ENCODE peak calls at places on chromosomes 11 and 22, in four cellular contexts. L is RWPE2, T is cardiac muscle cell, I is skeletal muscle cell. B is an unnamed sample.

GRCh38 chr11:65555693-65556231 is 2.4 kb downstream of the LTBP3 start:
- DNase-seq in I (peak), L (peak), T (peak), B (peak)

GRCh38 chr11:10628506-10629236 is 60.2 kb upstream of the LYVE1 start:
- DNase-seq in I (no peak), L (no peak), T (no peak), B (no peak)

GRCh38 chr11:112211556-112211955 is 14.7 kb upstream of the PTS start:
- DNase-seq in L (no peak), T (no peak), I (no peak), B (no peak)

GRCh38 chr22:23856721-23857605 is 712 bp upstream of the SLC2A11 start:
- DNase-seq in L (no peak), T (peak), I (no peak), B (no peak)

GRCh38 chr22:30262917-30263741 is 3.5 kb downstream of the OSM start:
- DNase-seq in I (no peak), T (peak), L (no peak), B (no peak)

GRCh38 chr11:103164093-103164796 is 55.0 kb downstream of the DYNC2H1 start:
- DNase-seq in I (no peak), T (no peak), L (no peak), B (no peak)

GRCh38 chr11:67392182-67392715 is 463 bp downstream of the RAD9A start:
- DNase-seq in I (no peak), T (no peak), L (no peak), B (no peak)

GRCh38 chr22:24101966-24102365 is 79.3 kb upstream of the SUSD2 start:
- DNase-seq in L (peak), T (no peak), I (no peak), B (no peak)

GRCh38 chr11:120978701-120979100 is 45.2 kb upstream of the TBCEL start:
- DNase-seq in T (no peak), L (no peak), I (no peak), B (no peak)

GRCh38 chr22:24920029-24920428 is 26.5 kb downstream of the LHFPL7 start:
- DNase-seq in I (no peak), L (no peak), T (no peak), B (no peak)

GRCh38 chr11:118988280-118988679 is 9.7 kb upstream of the CENATAC start:
- DNase-seq in L (peak), I (no peak), T (no peak), B (no peak)

GRCh38 chr11:128903248-128904041 is 12.3 kb downstream of the KCNJ5 start:
- DNase-seq in L (no peak), T (no peak), I (no peak), B (no peak)

GRCh38 chr11:124739479-124740276 is at the start of gene NRGN:
- DNase-seq in T (peak), L (peak), I (peak), B (peak)

GRCh38 chr11:119673389-119674336 is 55.3 kb downstream of the NECTIN1 start:
- DNase-seq in L (no peak), T (no peak), I (no peak), B (no peak)

GRCh38 chr22:45273452-45274075 is 11.2 kb upstream of the UPK3A start:
- DNase-seq in T (no peak), L (no peak), I (no peak), B (no peak)

GRCh38 chr11:36507824-36508489 is 2.1 kb downstream of the TRAF6 start:
- DNase-seq in T (peak), I (no peak), L (no peak), B (no peak)
- H3K4me3 ChIP-seq in T (no peak), I (no peak), L (peak), B (peak)

DNA sequence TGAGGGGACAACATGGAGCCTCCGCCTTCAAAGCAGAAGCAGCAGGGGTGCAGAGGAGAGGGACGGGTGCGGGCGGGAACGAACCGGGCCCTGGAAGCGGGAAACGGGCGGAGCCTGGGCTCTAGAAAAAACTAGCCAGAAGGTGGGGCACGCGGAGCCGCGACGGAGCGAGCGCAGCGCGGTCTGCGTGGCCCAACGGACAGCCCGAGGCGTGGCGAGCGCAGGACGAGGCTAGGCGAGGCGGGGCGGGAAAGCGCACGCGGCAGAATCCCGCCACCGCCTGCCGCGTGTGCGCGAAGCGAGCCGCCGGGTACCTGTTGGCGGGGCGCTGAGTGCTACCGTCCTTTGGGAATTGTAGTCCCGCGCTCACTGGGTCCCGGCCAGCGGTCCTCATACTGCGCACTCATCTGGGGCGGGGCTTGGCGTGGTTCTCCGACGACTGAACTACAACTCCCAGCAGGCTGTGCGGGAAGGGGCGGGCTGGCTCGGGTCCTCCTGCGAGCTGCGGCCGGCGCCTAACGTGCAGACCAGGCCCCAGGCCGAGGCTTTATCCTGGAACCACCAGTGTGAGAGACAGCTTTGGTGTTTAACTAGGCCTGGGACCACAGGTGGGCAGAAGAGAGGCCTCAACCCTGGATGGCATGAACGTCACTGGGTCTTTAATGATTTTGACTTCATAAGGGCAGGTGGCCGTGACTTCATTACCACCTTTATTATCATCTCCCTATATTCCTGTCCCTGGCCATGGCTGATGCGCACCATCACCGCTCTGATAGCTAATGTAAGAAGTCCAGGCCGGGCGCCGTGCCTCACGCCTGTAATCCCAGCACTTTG is at the start of gene ATL3:
- DNase-seq in L (peak), T (peak), I (peak), B (peak)
- H3K4me3 ChIP-seq in L (peak), T (peak), I (peak), B (peak)

GRCh38 chr11:6655020-6655789 is 404 bp downstream of the DCHS1 start:
- DNase-seq in L (no peak), I (no peak), T (peak), B (no peak)

GRCh38 chr11:6655790-6656580 is at the start of gene DCHS1:
- DNase-seq in L (no peak), T (peak), I (no peak), B (no peak)

GRCh38 chr11:6656936-6657335 is 1.3 kb upstream of the DCHS1 start:
- DNase-seq in L (no peak), I (no peak), T (no peak), B (no peak)

GRCh38 chr11:6657346-6657745 is 1.7 kb upstream of the DCHS1 start:
- DNase-seq in T (no peak), L (no peak), I (no peak), B (no peak)

GRCh38 chr11:6656581-6656915 is 939 bp upstream of the DCHS1 start:
- DNase-seq in I (no peak), T (no peak), L (no peak), B (no peak)
- H3K4me3 ChIP-seq in I (peak), T (peak), L (no peak), B (peak)

GRCh38 chr22:37661160-37661924 is 2.8 kb downstream of the PDXP start:
- DNase-seq in T (peak), I (no peak), L (no peak), B (peak)

GRCh38 chr22:37659066-37659896 is 758 bp downstream of the PDXP start:
- DNase-seq in T (no peak), L (no peak), I (no peak), B (no peak)

GRCh38 chr22:37662039-37662438 is 3.5 kb downstream of the PDXP start:
- DNase-seq in I (no peak), T (no peak), L (no peak), B (no peak)

GRCh38 chr22:37659897-37660708 is 1.6 kb downstream of the PDXP start:
- DNase-seq in T (no peak), I (no peak), L (no peak), B (no peak)

DNA sequence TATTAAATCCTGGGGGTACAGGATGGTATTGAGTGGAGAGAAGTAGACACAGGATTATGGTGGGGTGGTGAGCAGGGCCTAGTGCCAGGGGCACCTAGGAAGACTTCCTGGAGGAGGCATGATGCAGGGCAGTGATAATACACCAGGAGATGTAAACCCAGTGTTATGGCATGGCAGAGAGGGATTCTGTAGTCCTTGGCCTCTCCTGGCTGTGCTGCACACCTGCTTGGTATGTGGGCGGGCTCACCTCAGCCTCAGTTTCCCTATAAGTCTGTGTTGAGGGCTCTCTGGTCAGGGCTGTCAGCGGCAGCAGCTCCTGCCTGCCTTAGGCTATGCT is 2.2 kb downstream of the PDXP start:
- DNase-seq in L (no peak), T (no peak), I (no peak), B (no peak)
- H3K4me3 ChIP-seq in L (no peak), T (no peak), I (no peak), B (peak)

GRCh38 chr22:49852898-49853894 is at the start of gene ZBED4:
- DNase-seq in T (peak), I (peak), L (peak), B (peak)
- H3K4me3 ChIP-seq in T (peak), I (peak), L (peak), B (peak)

GRCh38 chr22:37565830-37566229 is 5.5 kb downstream of the CDC42EP1 start:
- DNase-seq in I (no peak), L (no peak), T (no peak), B (no peak)

GRCh38 chr22:37568448-37569008 is 8.2 kb downstream of the CDC42EP1 start:
- DNase-seq in L (no peak), T (no peak), I (no peak), B (no peak)

GRCh38 chr22:37566329-37566837 is 6.1 kb downstream of the CDC42EP1 start:
- DNase-seq in I (no peak), T (no peak), L (no peak), B (no peak)

GRCh38 chr22:37567991-37568390 is 7.7 kb downstream of the CDC42EP1 start:
- DNase-seq in L (no peak), I (no peak), T (no peak), B (no peak)

DNA sequence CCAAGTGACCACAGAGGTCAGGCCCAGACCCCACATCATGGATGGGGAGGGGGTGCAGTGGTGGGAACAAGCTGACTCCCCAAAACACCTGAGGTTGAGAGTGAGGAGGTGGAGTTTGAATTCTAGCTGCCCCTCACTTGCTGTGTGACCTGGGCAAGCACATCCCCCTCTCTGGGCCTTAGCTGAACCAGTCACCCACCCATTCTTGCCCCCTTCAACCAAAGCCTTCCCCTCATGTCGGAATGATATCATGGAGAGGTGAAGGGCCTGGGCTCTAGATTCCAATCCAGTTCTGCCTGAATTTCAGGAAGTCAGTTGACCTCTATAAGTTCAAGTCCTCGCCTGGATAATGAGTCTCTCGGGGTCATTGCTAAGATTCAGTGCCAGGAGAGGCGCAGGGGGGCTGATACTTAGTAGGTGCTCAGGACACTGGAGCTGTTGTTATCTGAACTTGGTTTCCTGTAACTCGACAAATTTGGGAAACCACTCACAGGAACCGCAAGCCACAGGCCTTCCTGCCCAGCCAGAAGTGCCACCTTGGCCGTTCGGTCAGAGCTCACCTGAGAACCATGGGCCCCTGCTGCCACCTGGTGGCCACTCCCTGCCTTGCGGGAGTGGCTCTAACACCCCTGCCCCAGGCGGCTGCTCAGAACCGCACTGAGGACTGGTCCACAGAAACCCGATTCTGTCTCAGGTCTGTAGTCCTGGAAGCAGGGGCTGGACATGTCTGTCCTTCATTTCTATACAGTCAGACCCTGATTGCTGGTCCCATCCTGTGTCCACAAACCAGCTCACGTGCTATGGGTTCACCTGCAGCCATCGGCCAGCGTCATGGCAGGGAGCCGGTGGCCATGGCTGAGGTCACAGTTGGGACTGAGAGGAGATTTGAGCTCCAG is 6.9 kb downstream of the CDC42EP1 start:
- DNase-seq in I (no peak), T (peak), L (peak), B (no peak)
- H3K4me3 ChIP-seq in I (no peak), T (no peak), L (no peak), B (no peak)

GRCh38 chr11:1760351-1761109 is 3.2 kb downstream of the CTSD start:
- DNase-seq in L (no peak), T (peak), I (no peak), B (no peak)
- H3K4me3 ChIP-seq in L (no peak), T (no peak), I (no peak), B (no peak)

DNA sequence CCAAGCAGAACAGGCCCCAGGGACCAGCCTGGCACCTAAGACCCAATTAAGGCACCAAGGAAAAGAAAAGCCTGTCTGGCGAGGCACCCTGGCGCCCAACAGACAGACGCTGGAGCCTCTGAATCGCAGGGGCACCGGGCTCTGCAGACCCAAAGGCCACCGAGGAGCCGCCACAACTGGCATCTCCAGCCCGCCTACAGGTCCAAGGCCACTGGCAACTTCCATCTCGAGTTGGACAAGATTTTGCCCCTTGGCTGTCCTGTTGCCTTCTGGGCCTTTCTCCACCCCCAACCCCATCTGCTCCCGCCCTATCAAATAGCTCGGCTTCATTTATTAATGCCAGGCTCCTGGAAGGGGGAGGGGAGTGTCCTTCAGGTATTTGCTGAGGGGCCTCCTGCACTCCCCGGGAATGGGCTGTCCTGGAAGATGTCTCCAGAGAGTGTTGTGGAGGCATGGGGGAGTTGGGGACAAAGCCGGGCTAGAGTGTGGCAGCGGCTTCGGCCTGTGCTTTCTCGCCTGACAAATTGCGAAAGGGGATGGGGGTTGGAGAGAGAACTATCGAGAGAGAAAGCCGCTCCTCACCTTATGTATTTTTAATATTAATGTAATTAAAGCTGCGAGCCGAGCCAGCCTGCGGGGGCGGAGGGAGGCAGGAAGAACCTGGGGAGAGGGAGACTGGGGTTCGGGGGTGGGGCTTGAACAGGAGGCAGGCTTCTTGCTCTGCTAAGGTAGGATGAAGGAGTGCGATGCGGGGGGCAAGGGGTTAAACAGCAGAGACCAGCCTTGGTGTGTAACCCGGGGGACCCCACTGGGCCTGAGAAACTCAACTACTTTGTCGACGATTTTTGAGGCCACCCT is 2.0 kb downstream of the DSCAML1 start:
- DNase-seq in T (no peak), I (no peak), L (peak), B (no peak)
- H3K4me3 ChIP-seq in T (no peak), I (no peak), L (no peak), B (no peak)

DNA sequence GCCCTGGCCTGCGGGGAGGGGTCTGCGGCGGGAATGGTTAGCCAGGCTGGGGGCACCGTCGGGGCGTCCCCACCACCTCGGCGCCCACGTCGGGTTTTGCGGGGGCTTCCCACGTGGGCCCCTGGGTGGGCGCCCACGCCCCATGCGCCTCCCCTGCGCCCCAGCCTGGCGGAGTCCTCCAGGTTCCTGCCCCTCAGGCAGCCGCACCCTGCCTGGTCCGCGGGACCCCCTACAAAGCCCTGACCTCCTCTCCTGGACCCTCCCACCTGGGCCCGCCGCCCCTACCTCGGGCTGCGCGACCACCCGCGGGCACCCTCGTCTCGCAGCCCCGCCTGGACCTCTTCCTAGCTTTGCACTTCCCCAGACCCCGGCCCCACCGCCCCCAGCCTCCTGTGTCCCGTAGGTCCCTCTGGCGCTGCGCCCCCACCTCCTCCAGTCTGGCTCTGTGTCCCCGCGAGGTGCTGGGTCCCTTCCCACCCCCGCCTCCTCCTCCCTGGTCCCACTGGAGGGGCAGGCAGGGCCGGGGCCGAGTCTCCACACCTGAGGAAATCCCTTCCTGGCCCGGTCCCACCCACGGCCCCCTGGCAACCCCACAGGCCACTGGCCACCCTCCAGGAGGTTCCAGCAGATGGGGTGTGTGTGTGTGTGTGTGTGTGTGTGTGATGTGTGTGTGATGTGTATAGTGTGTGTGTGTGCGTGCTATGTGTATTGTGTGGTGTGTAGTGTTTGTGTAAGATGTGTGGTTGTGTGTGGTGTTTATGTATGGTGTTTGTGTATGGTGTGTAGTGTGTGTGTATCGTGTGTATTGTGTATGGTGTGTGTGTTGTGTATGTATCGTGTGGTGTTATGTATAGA is 11.8 kb downstream of the PIM3 start:
- DNase-seq in L (no peak), I (no peak), T (no peak), B (no peak)
- H3K4me3 ChIP-seq in L (no peak), I (no peak), T (no peak), B (peak)